ENCODE peak calls at places on chromosomes 16 and 17, in nine cellular contexts. One of them, this sample, is unnamed.

GRCh38 chr16:22694887-22695382 is 119.0 kb upstream of the HS3ST2 start:
- DNase-seq in GM10248: no peak
- DNase-seq in nephron progenitor cell: no peak
- DNase-seq in mucosa of descending colon: peak; percentile 32
- DNase-seq in pancreas: no peak
- DNase-seq in heart left ventricle: peak; percentile 53
- DNase-seq in endothelial cell of umbilical vein: no peak
- DNase-seq in thoracic aorta: peak; percentile 30
- DNase-seq in epithelial cell of proximal tubule: no peak
- DNase-seq in this sample: no peak

GRCh38 chr17:60039096-60039495 is 39.6 kb downstream of the HEATR6 start:
- DNase-seq in pancreas: no peak
- DNase-seq in GM10248: no peak
- DNase-seq in mucosa of descending colon: no peak
- DNase-seq in heart left ventricle: no peak
- DNase-seq in thoracic aorta: no peak
- DNase-seq in endothelial cell of umbilical vein: no peak
- DNase-seq in epithelial cell of proximal tubule: no peak
- DNase-seq in nephron progenitor cell: no peak
- DNase-seq in this sample: no peak

GRCh38 chr16:85833540-85833914 is 34.0 kb downstream of the COX4I1 start:
- DNase-seq in epithelial cell of proximal tubule: no peak
- DNase-seq in endothelial cell of umbilical vein: no peak
- DNase-seq in thoracic aorta: no peak
- DNase-seq in heart left ventricle: no peak
- DNase-seq in pancreas: no peak
- DNase-seq in nephron progenitor cell: no peak
- DNase-seq in GM10248: no peak
- DNase-seq in mucosa of descending colon: no peak
- DNase-seq in this sample: no peak

GRCh38 chr16:84765606-84766580 is 53.9 kb upstream of the CRISPLD2 start:
- DNase-seq in mucosa of descending colon: no peak
- DNase-seq in thoracic aorta: no peak
- DNase-seq in heart left ventricle: no peak
- DNase-seq in GM10248: no peak
- DNase-seq in epithelial cell of proximal tubule: no peak
- DNase-seq in pancreas: no peak
- DNase-seq in nephron progenitor cell: no peak
- DNase-seq in endothelial cell of umbilical vein: no peak
- DNase-seq in this sample: no peak

GRCh38 chr16:63890072-63890471 is 1231.8 kb downstream of the CDH11 start:
- DNase-seq in GM10248: no peak
- DNase-seq in heart left ventricle: peak; percentile 25
- DNase-seq in epithelial cell of proximal tubule: no peak
- DNase-seq in nephron progenitor cell: no peak
- DNase-seq in pancreas: peak; percentile 14
- DNase-seq in mucosa of descending colon: peak; percentile 7
- DNase-seq in thoracic aorta: no peak
- DNase-seq in endothelial cell of umbilical vein: peak; percentile 6
- DNase-seq in this sample: no peak

GRCh38 chr17:48545022-48545376 is at the start of gene HOXB2:
- DNase-seq in mucosa of descending colon: no peak
- DNase-seq in nephron progenitor cell: peak; percentile 52
- DNase-seq in endothelial cell of umbilical vein: peak; percentile 78
- DNase-seq in GM10248: no peak
- DNase-seq in thoracic aorta: no peak
- DNase-seq in epithelial cell of proximal tubule: no peak
- DNase-seq in heart left ventricle: peak; percentile 53
- DNase-seq in pancreas: no peak
- DNase-seq in this sample: no peak

GRCh38 chr16:65002265-65002664 is 119.6 kb downstream of the CDH11 start:
- DNase-seq in heart left ventricle: no peak
- DNase-seq in epithelial cell of proximal tubule: no peak
- DNase-seq in mucosa of descending colon: no peak
- DNase-seq in nephron progenitor cell: no peak
- DNase-seq in thoracic aorta: no peak
- DNase-seq in endothelial cell of umbilical vein: peak; percentile 91
- DNase-seq in pancreas: no peak
- DNase-seq in GM10248: no peak
- DNase-seq in this sample: no peak

GRCh38 chr16:11253009-11253994 is 2.7 kb downstream of the SOCS1 start:
- DNase-seq in nephron progenitor cell: no peak
- DNase-seq in thoracic aorta: no peak
- DNase-seq in endothelial cell of umbilical vein: no peak
- DNase-seq in GM10248: no peak
- DNase-seq in epithelial cell of proximal tubule: no peak
- DNase-seq in heart left ventricle: no peak
- DNase-seq in pancreas: no peak
- DNase-seq in mucosa of descending colon: no peak
- DNase-seq in this sample: no peak

GRCh38 chr17:78127888-78128615 is 503 bp downstream of the TMC6 start:
- DNase-seq in mucosa of descending colon: no peak
- DNase-seq in endothelial cell of umbilical vein: no peak
- DNase-seq in thoracic aorta: no peak
- DNase-seq in heart left ventricle: peak; percentile 43
- DNase-seq in GM10248: no peak
- DNase-seq in epithelial cell of proximal tubule: no peak
- DNase-seq in pancreas: no peak
- DNase-seq in nephron progenitor cell: peak; percentile 68
- DNase-seq in this sample: peak; percentile 54

GRCh38 chr16:85627835-85628556 is 14.9 kb downstream of the GSE1 start:
- DNase-seq in pancreas: no peak
- DNase-seq in nephron progenitor cell: no peak
- DNase-seq in epithelial cell of proximal tubule: no peak
- DNase-seq in endothelial cell of umbilical vein: no peak
- DNase-seq in mucosa of descending colon: no peak
- DNase-seq in thoracic aorta: no peak
- DNase-seq in GM10248: no peak
- DNase-seq in heart left ventricle: peak; percentile 78
- DNase-seq in this sample: no peak

GRCh38 chr16:88533945-88534641 is 36.1 kb upstream of the ZC3H18 start:
- DNase-seq in endothelial cell of umbilical vein: peak; percentile 32
- DNase-seq in GM10248: peak; percentile 96
- DNase-seq in pancreas: peak; percentile 27
- DNase-seq in heart left ventricle: peak; percentile 77
- DNase-seq in nephron progenitor cell: peak; percentile 90
- DNase-seq in epithelial cell of proximal tubule: no peak
- DNase-seq in mucosa of descending colon: peak; percentile 83
- DNase-seq in thoracic aorta: no peak
- DNase-seq in this sample: peak; percentile 99

GRCh38 chr17:79075433-79075805 is 795 bp downstream of the ENGASE start:
- DNase-seq in epithelial cell of proximal tubule: no peak
- DNase-seq in nephron progenitor cell: no peak
- DNase-seq in heart left ventricle: no peak
- DNase-seq in endothelial cell of umbilical vein: peak; percentile 21
- DNase-seq in thoracic aorta: no peak
- DNase-seq in GM10248: no peak
- DNase-seq in pancreas: no peak
- DNase-seq in mucosa of descending colon: no peak
- DNase-seq in this sample: peak; percentile 50

GRCh38 chr16:86732621-86733297 is 154.4 kb downstream of the FOXL1 start:
- DNase-seq in nephron progenitor cell: peak; percentile 61
- DNase-seq in pancreas: no peak
- DNase-seq in heart left ventricle: no peak
- DNase-seq in thoracic aorta: no peak
- DNase-seq in GM10248: no peak
- DNase-seq in endothelial cell of umbilical vein: peak; percentile 37
- DNase-seq in epithelial cell of proximal tubule: no peak
- DNase-seq in mucosa of descending colon: no peak
- DNase-seq in this sample: no peak

GRCh38 chr17:34076743-34077631 is 178.1 kb upstream of the CCL2 start:
- DNase-seq in heart left ventricle: no peak
- DNase-seq in GM10248: no peak
- DNase-seq in nephron progenitor cell: no peak
- DNase-seq in mucosa of descending colon: no peak
- DNase-seq in endothelial cell of umbilical vein: no peak
- DNase-seq in pancreas: peak; percentile 71
- DNase-seq in thoracic aorta: no peak
- DNase-seq in epithelial cell of proximal tubule: no peak
- DNase-seq in this sample: no peak

GRCh38 chr17:34082404-34082803 is 172.7 kb upstream of the CCL2 start:
- DNase-seq in nephron progenitor cell: no peak
- DNase-seq in endothelial cell of umbilical vein: no peak
- DNase-seq in thoracic aorta: no peak
- DNase-seq in pancreas: no peak
- DNase-seq in mucosa of descending colon: no peak
- DNase-seq in epithelial cell of proximal tubule: no peak
- DNase-seq in heart left ventricle: no peak
- DNase-seq in GM10248: no peak
- DNase-seq in this sample: no peak

DNA sequence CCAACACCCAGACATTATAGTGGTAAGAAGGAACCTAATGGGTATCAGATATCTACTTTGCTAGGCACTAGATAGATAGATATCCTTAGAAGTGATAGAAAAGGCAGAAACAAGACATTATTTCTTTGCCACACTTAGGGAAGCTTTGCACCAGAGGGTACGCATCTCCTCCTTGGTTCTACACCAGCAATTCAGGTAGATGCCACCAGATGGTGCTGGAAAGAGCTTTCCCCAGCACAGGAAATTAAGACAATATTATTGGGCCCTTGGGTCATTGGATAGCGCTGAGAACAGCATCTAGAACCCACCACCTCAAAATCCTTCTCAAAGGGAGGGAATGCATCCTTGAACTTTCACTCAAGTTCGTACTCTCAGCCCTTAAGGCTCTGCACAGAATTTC is 173.8 kb upstream of the CCL2 start:
- DNase-seq in mucosa of descending colon: peak; percentile 2
- DNase-seq in epithelial cell of proximal tubule: no peak
- DNase-seq in pancreas: no peak
- DNase-seq in thoracic aorta: no peak
- DNase-seq in endothelial cell of umbilical vein: no peak
- DNase-seq in heart left ventricle: no peak
- DNase-seq in GM10248: peak; percentile 15
- DNase-seq in nephron progenitor cell: no peak
- DNase-seq in this sample: no peak
- TF ChIP-seq CTCF in mucosa of descending colon: no peak
- TF ChIP-seq CTCF in epithelial cell of proximal tubule: peak; percentile 68
- TF ChIP-seq CTCF in pancreas: no peak
- TF ChIP-seq CTCF in thoracic aorta: no peak
- TF ChIP-seq CTCF in endothelial cell of umbilical vein: peak; percentile 29
- TF ChIP-seq CTCF in heart left ventricle: peak; percentile 41
- TF ChIP-seq CTCF in GM10248: no peak
- TF ChIP-seq CTCF in nephron progenitor cell: peak; percentile 38
- TF ChIP-seq CTCF in this sample: no peak

GRCh38 chr16:79169239-79169638 is 431.3 kb downstream of the MAF start:
- DNase-seq in thoracic aorta: no peak
- DNase-seq in endothelial cell of umbilical vein: no peak
- DNase-seq in nephron progenitor cell: no peak
- DNase-seq in GM10248: no peak
- DNase-seq in heart left ventricle: no peak
- DNase-seq in pancreas: no peak
- DNase-seq in mucosa of descending colon: peak; percentile 26
- DNase-seq in epithelial cell of proximal tubule: no peak
- DNase-seq in this sample: no peak
- TF ChIP-seq CTCF in thoracic aorta: no peak
- TF ChIP-seq CTCF in endothelial cell of umbilical vein: no peak
- TF ChIP-seq CTCF in nephron progenitor cell: no peak
- TF ChIP-seq CTCF in GM10248: no peak
- TF ChIP-seq CTCF in heart left ventricle: no peak
- TF ChIP-seq CTCF in pancreas: no peak
- TF ChIP-seq CTCF in mucosa of descending colon: no peak
- TF ChIP-seq CTCF in epithelial cell of proximal tubule: no peak
- TF ChIP-seq CTCF in this sample: no peak

DNA sequence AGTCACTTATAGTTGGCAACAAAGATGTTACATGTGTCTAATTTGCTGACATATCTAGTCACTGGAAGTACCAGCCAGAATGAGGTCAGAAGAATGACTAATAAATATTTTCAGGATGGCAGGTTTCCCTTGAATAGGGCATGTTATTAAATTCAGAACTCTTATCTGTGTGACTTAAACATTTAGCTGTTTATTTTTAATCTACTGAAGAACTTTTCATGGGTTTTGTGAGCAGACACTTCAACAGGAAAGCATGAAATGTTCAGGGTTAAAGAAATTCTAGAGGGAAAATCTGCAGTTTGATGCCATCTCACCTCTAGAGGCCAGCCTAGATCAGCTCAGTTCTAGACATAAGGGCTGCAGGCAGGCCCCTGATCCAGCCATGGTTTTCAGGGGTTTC is 13.2 kb downstream of the JPT2 start:
- DNase-seq in nephron progenitor cell: no peak
- DNase-seq in GM10248: no peak
- DNase-seq in mucosa of descending colon: no peak
- DNase-seq in heart left ventricle: no peak
- DNase-seq in pancreas: no peak
- DNase-seq in endothelial cell of umbilical vein: no peak
- DNase-seq in thoracic aorta: no peak
- DNase-seq in epithelial cell of proximal tubule: no peak
- DNase-seq in this sample: no peak
- TF ChIP-seq CTCF in nephron progenitor cell: no peak
- TF ChIP-seq CTCF in GM10248: no peak
- TF ChIP-seq CTCF in mucosa of descending colon: no peak
- TF ChIP-seq CTCF in heart left ventricle: no peak
- TF ChIP-seq CTCF in pancreas: no peak
- TF ChIP-seq CTCF in endothelial cell of umbilical vein: no peak
- TF ChIP-seq CTCF in thoracic aorta: peak; percentile 15
- TF ChIP-seq CTCF in epithelial cell of proximal tubule: peak; percentile 53
- TF ChIP-seq CTCF in this sample: no peak

GRCh38 chr16:75398333-75398732 is 35.0 kb downstream of the CFDP1 start:
- DNase-seq in GM10248: no peak
- DNase-seq in thoracic aorta: no peak
- DNase-seq in nephron progenitor cell: no peak
- DNase-seq in endothelial cell of umbilical vein: no peak
- DNase-seq in epithelial cell of proximal tubule: no peak
- DNase-seq in heart left ventricle: no peak
- DNase-seq in mucosa of descending colon: no peak
- DNase-seq in pancreas: no peak
- DNase-seq in this sample: no peak

GRCh38 chr16:75389096-75389692 is 44.1 kb downstream of the CFDP1 start:
- DNase-seq in nephron progenitor cell: no peak
- DNase-seq in mucosa of descending colon: no peak
- DNase-seq in endothelial cell of umbilical vein: no peak
- DNase-seq in GM10248: no peak
- DNase-seq in epithelial cell of proximal tubule: no peak
- DNase-seq in pancreas: no peak
- DNase-seq in heart left ventricle: no peak
- DNase-seq in thoracic aorta: no peak
- DNase-seq in this sample: no peak

GRCh38 chr16:75391254-75391653 is 42.0 kb downstream of the CFDP1 start:
- DNase-seq in nephron progenitor cell: no peak
- DNase-seq in GM10248: no peak
- DNase-seq in mucosa of descending colon: no peak
- DNase-seq in heart left ventricle: no peak
- DNase-seq in epithelial cell of proximal tubule: no peak
- DNase-seq in pancreas: no peak
- DNase-seq in endothelial cell of umbilical vein: no peak
- DNase-seq in thoracic aorta: no peak
- DNase-seq in this sample: no peak

GRCh38 chr16:75387951-75388350 is 45.4 kb downstream of the CFDP1 start:
- DNase-seq in thoracic aorta: no peak
- DNase-seq in endothelial cell of umbilical vein: no peak
- DNase-seq in heart left ventricle: no peak
- DNase-seq in pancreas: no peak
- DNase-seq in mucosa of descending colon: no peak
- DNase-seq in epithelial cell of proximal tubule: no peak
- DNase-seq in nephron progenitor cell: no peak
- DNase-seq in GM10248: no peak
- DNase-seq in this sample: no peak

DNA sequence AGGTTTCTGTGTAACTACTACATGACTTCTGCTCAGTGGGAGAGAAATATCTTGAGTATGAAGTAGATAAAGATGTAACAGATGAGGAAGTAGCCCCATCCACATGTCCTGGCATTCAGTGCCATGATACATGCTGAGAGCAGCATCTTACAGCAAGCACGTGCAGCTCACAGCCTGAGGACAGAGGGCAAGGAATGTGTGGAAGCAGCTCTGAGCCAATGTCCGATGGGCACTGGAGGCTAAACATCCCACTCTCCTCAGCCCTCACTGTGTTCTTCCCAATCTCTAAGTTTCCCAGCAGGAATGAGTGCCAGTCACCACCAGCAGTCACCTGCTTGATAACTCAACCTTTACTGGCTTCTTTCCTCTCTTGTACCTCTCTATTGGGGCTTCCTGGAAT is 40.4 kb downstream of the CFDP1 start:
- DNase-seq in GM10248: no peak
- DNase-seq in mucosa of descending colon: no peak
- DNase-seq in nephron progenitor cell: no peak
- DNase-seq in pancreas: no peak
- DNase-seq in epithelial cell of proximal tubule: no peak
- DNase-seq in endothelial cell of umbilical vein: no peak
- DNase-seq in heart left ventricle: no peak
- DNase-seq in thoracic aorta: no peak
- DNase-seq in this sample: no peak
- TF ChIP-seq CTCF in GM10248: no peak
- TF ChIP-seq CTCF in mucosa of descending colon: no peak
- TF ChIP-seq CTCF in nephron progenitor cell: no peak
- TF ChIP-seq CTCF in pancreas: no peak
- TF ChIP-seq CTCF in epithelial cell of proximal tubule: no peak
- TF ChIP-seq CTCF in endothelial cell of umbilical vein: no peak
- TF ChIP-seq CTCF in heart left ventricle: no peak
- TF ChIP-seq CTCF in thoracic aorta: no peak
- TF ChIP-seq CTCF in this sample: no peak